ENCODE peak calls at places on chromosomes 7 and 10, in eight cellular contexts. K is OCI-LY7; I is activated CD8-positive, alpha-beta T cell treated with anti-CD3 and anti-CD28 coated beads for 36 hours; R is CD4-positive, alpha-beta T cell; U is brain microvascular endothelial cell; E is RWPE1; P is dorsolateral prefrontal cortex; Y is nephron progenitor cell. S is an unnamed sample.

GRCh38 chr10:117348236-117348635 is 27.0 kb downstream of the PDZD8 start:
- DNase-seq in P (no peak), U (no peak), R (no peak), Y (no peak), E (no peak), I (no peak), K (no peak), S (no peak)

GRCh38 chr7:42104231-42104630 is 132.8 kb downstream of the GLI3 start:
- DNase-seq in Y (no peak), R (no peak), K (no peak), I (no peak), U (no peak), P (no peak), E (no peak), S (no peak)

GRCh38 chr10:67506083-67506756 is 189.8 kb downstream of the CTNNA3 start:
- DNase-seq in Y (no peak), U (no peak), I (no peak), P (no peak), R (no peak), K (no peak), E (no peak), S (no peak)

GRCh38 chr7:153522261-153522660 is 529.9 kb upstream of the DPP6 start:
- DNase-seq in U (no peak), I (no peak), P (no peak), K (no peak), Y (no peak), E (no peak), R (no peak), S (no peak)

GRCh38 chr7:57165285-57165899 is 33.2 kb upstream of the ZNF479 start:
- DNase-seq in P (no peak), Y (no peak), R (no peak), U (no peak), K (no peak), E (no peak), I (no peak), S (no peak)

GRCh38 chr7:151856098-151856497 is 20.8 kb downstream of the PRKAG2 start:
- DNase-seq in I (no peak), R (no peak), P (no peak), E (no peak), K (no peak), Y (no peak), U (no peak), S (no peak)

GRCh38 chr10:1420663-1421362 is 316.5 kb downstream of the ADARB2 start:
- DNase-seq in K (peak; percentile 91), Y (peak; percentile 87), I (peak; percentile 82), P (peak; percentile 12), R (peak; percentile 37), U (peak; percentile 49), E (peak; percentile 64), S (peak; percentile 62)

GRCh38 chr10:132554991-132555647 is 17.5 kb downstream of the INPP5A start:
- DNase-seq in P (no peak), Y (no peak), E (no peak), K (peak; percentile 82), I (peak; percentile 87), U (no peak), R (no peak), S (no peak)

GRCh38 chr10:119667562-119668328 is 16.6 kb downstream of the BAG3 start:
- DNase-seq in R (no peak), Y (peak; percentile 17), P (no peak), K (no peak), I (no peak), U (peak; percentile 96), E (peak; percentile 95), S (no peak)

GRCh38 chr10:110442746-110443145 is 55.0 kb upstream of the DUSP5 start:
- DNase-seq in Y (no peak), E (no peak), R (no peak), K (no peak), U (no peak), P (no peak), I (no peak), S (no peak)

GRCh38 chr7:51186531-51186930 is 130.1 kb downstream of the COBL start:
- DNase-seq in U (peak; percentile 37), Y (no peak), P (no peak), E (peak; percentile 10), K (no peak), R (no peak), I (no peak), S (no peak)

GRCh38 chr10:55820478-55820877 is 540.6 kb downstream of the ZWINT start:
- DNase-seq in Y (no peak), P (no peak), K (no peak), U (no peak), E (no peak), R (no peak), I (no peak), S (no peak)

GRCh38 chr10:116947838-116948529 is 57.0 kb downstream of the SHTN1 start:
- DNase-seq in R (no peak), K (no peak), Y (no peak), I (no peak), P (no peak), U (peak; percentile 42), E (peak; percentile 77), S (no peak)

GRCh38 chr10:69818676-69819239 is 17.1 kb downstream of the COL13A1 start:
- DNase-seq in P (no peak), E (no peak), R (no peak), Y (no peak), U (no peak), I (no peak), K (no peak), S (no peak)

GRCh38 chr10:32943854-32944661 is 14.0 kb downstream of the ITGB1 start:
- DNase-seq in R (no peak), K (no peak), Y (no peak), P (no peak), I (no peak), E (no peak), U (no peak), S (no peak)

GRCh38 chr10:132449051-132449825 is 52.2 kb downstream of the PWWP2B start:
- DNase-seq in R (no peak), K (peak; percentile 57), E (no peak), Y (no peak), I (peak; percentile 41), P (no peak), U (no peak), S (no peak)

GRCh38 chr7:128961030-128961659 is 23.4 kb downstream of the IRF5 start:
- DNase-seq in I (no peak), U (no peak), E (no peak), P (no peak), K (no peak), R (no peak), Y (no peak), S (no peak)

GRCh38 chr10:43961523-43962345 is 313.1 kb upstream of the ZNF32 start:
- DNase-seq in I (no peak), P (no peak), Y (no peak), U (no peak), K (no peak), R (no peak), E (no peak), S (no peak)

GRCh38 chr7:103446046-103446520 is at the start of gene SLC26A5:
- DNase-seq in K (no peak), P (peak; percentile 44), I (no peak), E (peak; percentile 63), Y (peak; percentile 76), U (no peak), R (no peak), S (no peak)

GRCh38 chr10:110791541-110792073 is 80.1 kb upstream of the PDCD4 start:
- DNase-seq in R (no peak), P (no peak), K (no peak), Y (no peak), U (no peak), I (no peak), E (no peak), S (no peak)

GRCh38 chr10:104337527-104337984 is 709 bp downstream of the ITPRIP start:
- DNase-seq in K (peak; percentile 77), P (no peak), U (peak; percentile 6), Y (no peak), R (no peak), I (no peak), E (no peak), S (no peak)
- TF ChIP-seq CTCF in K (no peak), P (no peak), U (no peak), Y (no peak), R (no peak), I (no peak), E (no peak), S (no peak)

DNA sequence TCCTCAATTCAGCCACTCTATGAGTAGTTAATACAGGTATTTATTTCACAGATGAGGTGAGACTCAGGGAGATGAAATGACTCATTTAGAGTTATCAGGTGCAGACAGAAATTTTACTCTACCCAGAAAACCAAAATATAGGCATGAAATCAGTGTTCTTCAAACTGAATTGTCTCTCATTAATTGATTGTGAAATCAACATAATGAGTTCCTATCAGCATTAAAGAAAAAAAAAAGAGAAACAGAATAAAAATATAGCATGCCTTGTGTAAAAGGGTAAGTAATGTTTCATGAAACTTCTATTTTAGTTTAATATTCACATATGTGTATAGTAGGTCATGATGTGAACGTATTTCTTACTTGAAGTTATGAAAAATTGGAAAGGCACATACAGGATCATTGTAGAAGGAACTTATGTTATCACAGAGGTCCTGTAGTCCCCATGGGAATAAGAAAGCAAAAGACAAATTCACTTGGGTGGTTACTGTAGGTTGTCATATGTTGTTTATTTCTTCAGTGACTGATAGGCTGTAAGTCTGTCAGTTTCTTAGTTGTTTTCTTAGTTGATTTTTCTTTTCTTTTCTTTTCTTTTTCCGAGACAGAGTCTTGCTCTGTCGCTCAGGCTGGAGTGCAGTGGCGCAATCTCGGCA is 47.5 kb downstream of the KAT6B start:
- DNase-seq in U (no peak), E (no peak), R (no peak), I (no peak), K (no peak), Y (no peak), P (no peak), S (no peak)
- TF ChIP-seq CTCF in U (no peak), E (no peak), R (no peak), I (no peak), K (no peak), Y (no peak), P (no peak), S (no peak)

DNA sequence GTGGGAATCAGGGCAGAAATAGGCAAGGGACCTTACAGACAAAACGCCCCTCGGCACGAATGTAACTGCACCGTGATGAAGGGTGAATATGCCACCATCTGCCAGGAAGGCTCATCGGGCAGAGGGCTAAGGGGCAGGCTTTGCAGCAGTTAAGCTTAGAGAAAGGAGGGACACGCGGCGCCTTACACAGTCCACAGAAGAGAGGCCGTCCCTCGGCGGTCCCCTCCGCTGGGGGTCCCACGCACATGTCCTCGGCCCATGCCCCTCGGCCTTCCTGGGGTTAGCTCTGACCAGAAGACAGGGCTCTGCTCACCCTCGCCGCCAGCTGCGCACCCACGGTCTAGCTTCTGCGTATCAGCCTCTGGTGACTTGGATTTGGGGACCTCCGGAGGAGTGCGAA is 141.1 kb downstream of the DYNC2I1 start:
- DNase-seq in I (no peak), E (no peak), R (no peak), P (no peak), U (no peak), Y (no peak), K (no peak), S (no peak)
- TF ChIP-seq CTCF in I (no peak), E (no peak), R (no peak), P (no peak), U (no peak), Y (no peak), K (no peak), S (no peak)

DNA sequence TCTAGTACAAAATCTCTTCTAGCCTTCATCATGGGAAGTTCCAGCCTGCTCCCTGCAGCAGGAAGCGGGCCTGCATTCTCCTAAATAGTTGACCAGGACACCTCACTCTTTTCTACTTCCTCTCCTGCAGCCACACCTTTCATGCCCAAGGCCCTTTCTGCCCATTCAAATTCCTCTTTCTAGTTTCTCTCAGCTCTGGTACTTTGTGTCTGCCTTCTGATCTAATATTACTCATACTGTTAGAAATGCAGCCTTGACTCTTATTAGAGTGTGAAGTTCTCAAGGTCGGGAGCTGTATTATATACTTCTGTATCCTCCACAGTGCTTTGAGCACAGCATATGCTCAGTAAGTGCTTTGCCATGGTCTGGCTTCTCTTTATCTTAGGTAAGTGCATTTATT is 103.1 kb downstream of the PRKCQ start:
- DNase-seq in Y (no peak), P (no peak), I (no peak), U (no peak), K (no peak), E (peak; percentile 66), R (no peak), S (no peak)
- TF ChIP-seq CTCF in Y (no peak), P (no peak), I (no peak), U (no peak), K (no peak), E (no peak), R (no peak), S (no peak)

S was measured in D721Med.